ENCODE peak calls at places on chromosomes 7 and 10, in five cellular contexts. One of them, this sample, is unnamed.

GRCh38 chr7:101959342-101959741 is 141.9 kb downstream of the CUX1 start:
- DNase-seq in A549: no peak
- DNase-seq in Panc1: no peak
- DNase-seq in psoas muscle: no peak
- DNase-seq in effector memory CD4-positive, alpha-beta T cell: no peak
- DNase-seq in this sample: no peak

GRCh38 chr10:23516530-23516929 is 77.7 kb downstream of the OTUD1 start:
- DNase-seq in effector memory CD4-positive, alpha-beta T cell: no peak
- DNase-seq in A549: no peak
- DNase-seq in psoas muscle: no peak
- DNase-seq in Panc1: no peak
- DNase-seq in this sample: no peak

GRCh38 chr10:11936389-11937152 is 106.0 kb downstream of the UPF2 start:
- DNase-seq in Panc1: no peak
- DNase-seq in A549: no peak
- DNase-seq in effector memory CD4-positive, alpha-beta T cell: no peak
- DNase-seq in psoas muscle: no peak
- DNase-seq in this sample: no peak

GRCh38 chr7:6268909-6269306 is 3.5 kb downstream of the CYTH3 start:
- DNase-seq in Panc1: no peak
- DNase-seq in psoas muscle: no peak
- DNase-seq in A549: no peak
- DNase-seq in effector memory CD4-positive, alpha-beta T cell: no peak
- DNase-seq in this sample: peak; percentile 20

GRCh38 chr7:67019562-67020390 is 23.1 kb downstream of the TYW1 start:
- DNase-seq in effector memory CD4-positive, alpha-beta T cell: no peak
- DNase-seq in Panc1: peak; percentile 32
- DNase-seq in psoas muscle: no peak
- DNase-seq in A549: no peak
- DNase-seq in this sample: no peak

GRCh38 chr10:5468262-5469106 is 30.9 kb downstream of the CALML5 start:
- DNase-seq in effector memory CD4-positive, alpha-beta T cell: no peak
- DNase-seq in psoas muscle: no peak
- DNase-seq in A549: no peak
- DNase-seq in Panc1: no peak
- DNase-seq in this sample: no peak

GRCh38 chr7:106284516-106285050 is at the start of gene NAMPT:
- DNase-seq in Panc1: no peak
- DNase-seq in A549: no peak
- DNase-seq in effector memory CD4-positive, alpha-beta T cell: no peak
- DNase-seq in psoas muscle: peak; percentile 53
- DNase-seq in this sample: peak; percentile 79

GRCh38 chr7:157896774-157897555 is 560.2 kb downstream of the DNAJB6 start:
- DNase-seq in Panc1: no peak
- DNase-seq in psoas muscle: no peak
- DNase-seq in effector memory CD4-positive, alpha-beta T cell: no peak
- DNase-seq in A549: no peak
- DNase-seq in this sample: no peak

DNA sequence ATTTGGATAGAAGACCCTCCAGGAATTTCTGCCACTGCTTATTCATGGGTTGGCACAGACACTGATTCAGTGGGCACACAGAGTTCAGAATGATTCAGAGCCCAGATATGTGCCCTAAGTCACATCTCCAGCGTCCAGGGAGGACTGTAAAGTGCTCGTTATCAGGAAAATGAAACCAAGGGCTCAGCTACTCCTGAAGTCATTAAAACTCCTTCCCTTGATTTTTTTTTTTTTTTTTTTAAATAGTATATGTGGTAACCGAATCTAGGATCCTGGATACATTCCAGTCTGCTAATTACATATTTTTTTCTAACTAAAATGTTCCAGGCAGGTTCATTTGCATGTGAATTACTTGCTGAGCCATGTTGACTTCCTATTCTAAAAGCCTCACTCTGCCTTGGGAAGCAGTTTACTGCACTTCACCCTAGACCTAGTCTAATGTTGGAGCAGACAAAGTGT is 34.7 kb downstream of the MET start:
- DNase-seq in psoas muscle: no peak
- DNase-seq in A549: peak; percentile 62
- DNase-seq in Panc1: peak; percentile 83
- DNase-seq in effector memory CD4-positive, alpha-beta T cell: no peak
- DNase-seq in this sample: no peak
- H3K4me1 ChIP-seq in psoas muscle: peaks cover 49% of the 10 kb centered on the region
- H3K4me1 ChIP-seq in A549: peaks cover 86% of the 10 kb centered on the region
- H3K4me1 ChIP-seq in Panc1: peaks cover 91% of the 10 kb centered on the region
- H3K4me1 ChIP-seq in effector memory CD4-positive, alpha-beta T cell: no peaks in the 10 kb centered on the region
- H3K4me1 ChIP-seq in this sample: peaks cover 1% of the 10 kb centered on the region

DNA sequence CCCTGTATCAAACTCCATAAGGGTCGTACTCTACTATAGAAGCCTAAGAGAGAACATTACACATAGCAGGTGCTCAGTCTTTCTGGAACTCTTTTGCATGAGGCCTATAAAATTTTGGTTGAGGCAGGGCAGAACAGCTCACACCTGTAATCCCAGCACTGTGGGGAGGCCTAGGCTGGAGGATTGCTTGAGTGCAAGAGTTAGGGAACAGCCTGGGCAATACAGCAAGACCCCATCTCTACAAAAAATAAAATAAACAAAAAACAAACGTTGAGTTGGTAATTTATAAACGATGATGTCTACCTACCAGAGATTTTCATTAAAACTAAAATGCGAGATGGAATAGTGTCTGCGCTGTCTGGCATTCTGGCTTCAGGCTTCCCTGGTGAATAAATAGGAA is 876 bp downstream of the PON2 start:
- DNase-seq in A549: no peak
- DNase-seq in psoas muscle: no peak
- DNase-seq in Panc1: no peak
- DNase-seq in effector memory CD4-positive, alpha-beta T cell: no peak
- DNase-seq in this sample: no peak
- H3K4me3 ChIP-seq in A549: peak overlapping the region; percentile 65
- H3K4me3 ChIP-seq in psoas muscle: peak overlapping the region; percentile 85
- H3K4me3 ChIP-seq in Panc1: peak overlapping the region; percentile 77
- H3K4me3 ChIP-seq in effector memory CD4-positive, alpha-beta T cell: peak overlapping the region; percentile 68
- H3K4me3 ChIP-seq in this sample: peak overlapping the region; percentile 72

DNA sequence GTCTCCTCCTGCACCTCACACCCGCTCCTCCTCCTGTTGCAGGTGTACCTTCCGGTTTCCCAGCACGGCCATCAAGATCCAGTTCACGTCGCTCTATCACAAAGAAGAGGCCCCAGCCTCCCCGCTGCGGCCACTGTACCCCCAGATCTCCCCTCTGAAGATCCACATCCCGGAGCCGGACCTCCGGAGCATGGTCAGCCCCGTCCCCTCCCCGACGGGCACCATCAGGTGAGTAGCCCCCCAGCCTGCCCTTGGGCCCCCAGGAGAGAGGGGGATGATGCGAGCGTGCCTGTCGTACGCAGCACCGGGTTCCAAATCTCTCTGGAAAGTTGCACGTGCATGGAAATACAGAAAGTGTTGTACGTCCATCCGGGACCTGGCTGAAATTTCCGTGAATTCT is 34.6 kb upstream of the AP5Z1 start:
- DNase-seq in effector memory CD4-positive, alpha-beta T cell: no peak
- DNase-seq in psoas muscle: no peak
- DNase-seq in Panc1: no peak
- DNase-seq in A549: no peak
- DNase-seq in this sample: peak; percentile 47
- H3K4me1 ChIP-seq in effector memory CD4-positive, alpha-beta T cell: peaks cover 27% of the 10 kb centered on the region
- H3K4me1 ChIP-seq in psoas muscle: peaks cover 42% of the 10 kb centered on the region
- H3K4me1 ChIP-seq in Panc1: peaks cover 39% of the 10 kb centered on the region
- H3K4me1 ChIP-seq in A549: peaks cover 78% of the 10 kb centered on the region
- H3K4me1 ChIP-seq in this sample: peaks cover 10% of the 10 kb centered on the region

GRCh38 chr10:133230387-133231195 is 574 bp downstream of the UTF1 start:
- DNase-seq in psoas muscle: no peak
- DNase-seq in Panc1: no peak
- DNase-seq in effector memory CD4-positive, alpha-beta T cell: no peak
- DNase-seq in A549: no peak
- DNase-seq in this sample: peak; percentile 73

GRCh38 chr10:133231946-133232574 is 2.0 kb downstream of the UTF1 start:
- DNase-seq in effector memory CD4-positive, alpha-beta T cell: no peak
- DNase-seq in psoas muscle: no peak
- DNase-seq in Panc1: no peak
- DNase-seq in A549: no peak
- DNase-seq in this sample: no peak

GRCh38 chr10:133231244-133231945 is 1.4 kb downstream of the UTF1 start:
- DNase-seq in Panc1: no peak
- DNase-seq in psoas muscle: no peak
- DNase-seq in A549: no peak
- DNase-seq in effector memory CD4-positive, alpha-beta T cell: no peak
- DNase-seq in this sample: no peak

GRCh38 chr10:133229265-133230022 is 573 bp upstream of the UTF1 start:
- DNase-seq in effector memory CD4-positive, alpha-beta T cell: no peak
- DNase-seq in Panc1: no peak
- DNase-seq in A549: no peak
- DNase-seq in psoas muscle: no peak
- DNase-seq in this sample: no peak

DNA sequence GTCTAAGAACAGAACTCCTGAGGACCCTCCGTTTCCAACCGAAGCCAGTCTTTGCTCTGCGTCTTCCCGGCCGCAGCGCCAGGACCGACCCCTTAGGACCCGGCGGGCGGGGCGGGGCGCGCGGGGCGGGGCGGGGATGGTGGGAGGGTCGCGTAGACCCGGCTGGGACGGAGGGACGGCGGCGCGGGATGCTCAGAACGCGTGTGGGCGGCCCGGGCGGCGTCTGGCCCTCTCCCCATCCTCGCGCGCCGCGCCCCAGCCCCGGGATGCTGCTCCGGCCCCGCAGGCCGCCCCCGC is at the start of gene UTF1:
- DNase-seq in psoas muscle: no peak
- DNase-seq in A549: no peak
- DNase-seq in Panc1: no peak
- DNase-seq in effector memory CD4-positive, alpha-beta T cell: no peak
- DNase-seq in this sample: no peak
- H3K4me3 ChIP-seq in psoas muscle: peak within 1 kb of the TSS; percentile 25
- H3K4me3 ChIP-seq in A549: peak within 1 kb of the TSS; percentile 37
- H3K4me3 ChIP-seq in Panc1: no peak within 1 kb of the TSS
- H3K4me3 ChIP-seq in effector memory CD4-positive, alpha-beta T cell: no peak within 1 kb of the TSS
- H3K4me3 ChIP-seq in this sample: no peak within 1 kb of the TSS

DNA sequence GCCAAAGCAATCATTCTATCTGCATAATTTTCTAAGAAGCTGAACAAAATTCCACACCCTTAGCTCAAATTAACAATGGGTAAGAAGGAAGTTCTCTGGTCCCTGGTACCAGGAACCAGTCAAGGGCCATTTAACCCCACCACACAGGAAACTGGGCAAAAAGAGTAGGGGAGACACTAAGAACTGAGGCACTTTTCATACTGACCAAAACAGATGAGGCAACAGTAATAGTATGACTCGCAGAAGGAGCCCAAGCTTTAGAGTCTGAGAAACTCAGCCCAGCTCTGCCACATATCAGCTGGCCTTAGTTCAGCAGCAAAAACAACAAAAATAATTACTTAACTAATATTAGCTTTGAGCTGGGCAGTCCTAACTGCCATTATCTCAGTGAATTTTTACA is 221.3 kb downstream of the FAM107B start:
- DNase-seq in effector memory CD4-positive, alpha-beta T cell: no peak
- DNase-seq in A549: no peak
- DNase-seq in psoas muscle: no peak
- DNase-seq in Panc1: no peak
- DNase-seq in this sample: no peak
- H3K4me1 ChIP-seq in effector memory CD4-positive, alpha-beta T cell: peaks cover 52% of the 10 kb centered on the region
- H3K4me1 ChIP-seq in A549: peaks cover 85% of the 10 kb centered on the region
- H3K4me1 ChIP-seq in psoas muscle: no peaks in the 10 kb centered on the region
- H3K4me1 ChIP-seq in Panc1: no peaks in the 10 kb centered on the region
- H3K4me1 ChIP-seq in this sample: peaks cover 5% of the 10 kb centered on the region

GRCh38 chr7:44155191-44156185 is 14.4 kb upstream of the MYL7 start:
- DNase-seq in A549: no peak
- DNase-seq in psoas muscle: no peak
- DNase-seq in effector memory CD4-positive, alpha-beta T cell: no peak
- DNase-seq in Panc1: no peak
- DNase-seq in this sample: no peak

GRCh38 chr7:44152971-44153947 is 12.1 kb upstream of the MYL7 start:
- DNase-seq in psoas muscle: no peak
- DNase-seq in effector memory CD4-positive, alpha-beta T cell: no peak
- DNase-seq in Panc1: no peak
- DNase-seq in A549: no peak
- DNase-seq in this sample: no peak

GRCh38 chr7:44153948-44154335 is 12.8 kb upstream of the MYL7 start:
- DNase-seq in effector memory CD4-positive, alpha-beta T cell: no peak
- DNase-seq in psoas muscle: no peak
- DNase-seq in Panc1: no peak
- DNase-seq in A549: no peak
- DNase-seq in this sample: no peak

GRCh38 chr7:44156453-44157010 is 15.4 kb upstream of the MYL7 start:
- DNase-seq in effector memory CD4-positive, alpha-beta T cell: no peak
- DNase-seq in psoas muscle: no peak
- DNase-seq in Panc1: no peak
- DNase-seq in A549: no peak
- DNase-seq in this sample: peak; percentile 28

GRCh38 chr7:44154703-44155102 is 13.6 kb upstream of the MYL7 start:
- DNase-seq in A549: no peak
- DNase-seq in Panc1: no peak
- DNase-seq in psoas muscle: no peak
- DNase-seq in effector memory CD4-positive, alpha-beta T cell: no peak
- DNase-seq in this sample: no peak
- H3K4me3 ChIP-seq in A549: no peak overlapping the region
- H3K4me3 ChIP-seq in Panc1: no peak overlapping the region
- H3K4me3 ChIP-seq in psoas muscle: no peak overlapping the region
- H3K4me3 ChIP-seq in effector memory CD4-positive, alpha-beta T cell: no peak overlapping the region
- H3K4me3 ChIP-seq in this sample: no peak overlapping the region

GRCh38 chr10:3091346-3091787 is 24.0 kb downstream of the PFKP start:
- DNase-seq in effector memory CD4-positive, alpha-beta T cell: no peak
- DNase-seq in A549: no peak
- DNase-seq in Panc1: no peak
- DNase-seq in psoas muscle: no peak
- DNase-seq in this sample: peak; percentile 12
- H3K4me1 ChIP-seq in effector memory CD4-positive, alpha-beta T cell: peaks cover 7% of the 10 kb centered on the region
- H3K4me1 ChIP-seq in A549: peaks cover 86% of the 10 kb centered on the region
- H3K4me1 ChIP-seq in Panc1: peaks cover 84% of the 10 kb centered on the region
- H3K4me1 ChIP-seq in psoas muscle: no peaks in the 10 kb centered on the region
- H3K4me1 ChIP-seq in this sample: peaks cover 14% of the 10 kb centered on the region

DNA sequence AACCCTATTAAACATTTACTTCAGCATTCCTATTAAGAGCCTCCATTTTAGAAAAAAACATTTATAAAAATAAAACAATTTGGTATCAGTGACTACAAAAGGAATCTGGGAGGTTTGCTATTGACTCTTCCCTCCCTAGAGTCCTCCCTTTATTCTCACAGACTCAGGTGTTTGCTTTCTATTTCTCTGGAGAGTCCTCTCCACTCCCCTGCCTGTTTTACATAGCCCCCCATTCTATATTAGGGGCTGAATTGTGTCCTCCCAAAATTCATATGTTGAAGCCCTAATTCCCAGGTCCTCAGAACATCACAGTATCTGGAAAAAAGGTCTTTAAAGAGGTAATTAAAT is 69.8 kb downstream of the COA1 start:
- DNase-seq in effector memory CD4-positive, alpha-beta T cell: no peak
- DNase-seq in Panc1: no peak
- DNase-seq in A549: no peak
- DNase-seq in psoas muscle: no peak
- DNase-seq in this sample: no peak
- H3K4me3 ChIP-seq in effector memory CD4-positive, alpha-beta T cell: no peak overlapping the region
- H3K4me3 ChIP-seq in Panc1: no peak overlapping the region
- H3K4me3 ChIP-seq in A549: no peak overlapping the region
- H3K4me3 ChIP-seq in psoas muscle: no peak overlapping the region
- H3K4me3 ChIP-seq in this sample: no peak overlapping the region

This sample was measured in right cardiac atrium.